ENCODE peak calls at places on chromosomes 5 and 9, in nine cellular contexts. L is SJSA1; U is mammary epithelial cell; V is EL; I is psoas muscle; Y is substantia nigra; T is activated CD4-positive, alpha-beta T cell treated with anti-CD3 and anti-CD28 coated beads for 48 hours; W is hippocampal formation; N is upper lobe of right lung. B is an unnamed sample.

GRCh38 chr9:127397722-127398647 is 1.0 kb downstream of the SLC2A8 start:
- DNase-seq in U (peak; percentile 11), T (no peak), L (peak; percentile 63), N (peak; percentile 78), I (peak; percentile 57), V (peak; percentile 55), W (no peak), Y (no peak), B (peak; percentile 48)

GRCh38 chr9:105399117-105399516 is 48.7 kb upstream of the FSD1L start:
- DNase-seq in T (no peak), W (no peak), N (no peak), I (no peak), L (no peak), V (no peak), Y (no peak), U (no peak), B (no peak)

GRCh38 chr9:124311283-124311682 is 53.5 kb downstream of the NEK6 start:
- DNase-seq in I (no peak), L (no peak), T (no peak), W (no peak), N (no peak), U (no peak), V (no peak), Y (no peak), B (no peak)

GRCh38 chr9:135506327-135507103 is 6.0 kb downstream of the MRPS2 start:
- DNase-seq in W (no peak), V (peak; percentile 13), U (no peak), I (no peak), T (no peak), Y (no peak), L (no peak), N (peak; percentile 58), B (no peak)

GRCh38 chr9:123590499-123590898 is 234.5 kb downstream of the CRB2 start:
- DNase-seq in V (no peak), L (no peak), W (no peak), N (no peak), I (no peak), U (no peak), T (no peak), Y (no peak), B (no peak)

GRCh38 chr5:120532835-120533234 is 68.7 kb downstream of the PRR16 start:
- DNase-seq in W (no peak), N (no peak), L (no peak), I (no peak), V (no peak), U (no peak), Y (no peak), T (no peak), B (no peak)

GRCh38 chr5:115962239-115962564 is at the start of gene LVRN:
- DNase-seq in W (no peak), T (no peak), N (no peak), Y (no peak), I (no peak), V (no peak), U (no peak), L (no peak), B (no peak)

GRCh38 chr9:13113201-13113600 is 166.3 kb downstream of the MPDZ start:
- DNase-seq in L (no peak), W (no peak), N (no peak), I (no peak), T (no peak), Y (no peak), U (no peak), V (peak; percentile 69), B (no peak)

GRCh38 chr5:43602456-43602817 is 543 bp upstream of the NNT start:
- DNase-seq in I (no peak), V (peak; percentile 69), T (no peak), W (peak; percentile 30), U (peak; percentile 47), N (no peak), Y (no peak), L (peak; percentile 63), B (peak; percentile 42)

GRCh38 chr9:127721391-127721821 is 5.5 kb downstream of the TTC16 start:
- DNase-seq in T (no peak), V (no peak), N (no peak), W (no peak), U (peak; percentile 49), I (no peak), L (no peak), Y (no peak), B (peak; percentile 93)

GRCh38 chr5:10662661-10663245 is 98.3 kb downstream of the DAP start:
- DNase-seq in T (no peak), I (no peak), V (no peak), U (no peak), Y (no peak), N (no peak), L (no peak), W (no peak), B (no peak)

GRCh38 chr9:6703898-6704639 is 53.7 kb upstream of the KDM4C start:
- DNase-seq in U (peak; percentile 74), T (peak; percentile 82), V (peak; percentile 72), L (no peak), I (peak; percentile 87), W (peak; percentile 51), N (peak; percentile 97), Y (peak; percentile 87), B (peak; percentile 73)